ENCODE peak calls at places on chromosomes 6 and 20, in four cellular contexts. G, Q, Z and X are unnamed samples.

GRCh38 chr6:52849137-52849536 is 8.5 kb upstream of the GSTA5 start:
- DNase-seq in G (no peak), Q (no peak), Z (no peak), X (no peak)

GRCh38 chr6:119978274-119978889 is 628.8 kb upstream of the MAN1A1 start:
- DNase-seq in G (peak; percentile 15), Q (no peak), Z (no peak), X (no peak)

GRCh38 chr6:72975346-72975745 is 249.9 kb downstream of the KHDC1L start:
- DNase-seq in G (no peak), Q (no peak), Z (no peak), X (no peak)

GRCh38 chr20:37327748-37328147 is 18.2 kb upstream of the SRC start:
- DNase-seq in G (no peak), Q (no peak), Z (no peak), X (no peak)

GRCh38 chr6:137827977-137828815 is 38.9 kb upstream of the TNFAIP3 start:
- DNase-seq in G (no peak), Q (no peak), Z (no peak), X (no peak)

GRCh38 chr6:44256291-44257006 is 879 bp downstream of the SLC35B2 start:
- DNase-seq in G (no peak), Q (no peak), Z (no peak), X (no peak)

GRCh38 chr6:32852018-32852843 is 1.3 kb downstream of the TAP1 start:
- DNase-seq in G (no peak), Q (no peak), Z (no peak), X (no peak)

GRCh38 chr20:14401479-14402138 is 64.2 kb upstream of the FLRT3 start:
- DNase-seq in G (no peak), Q (no peak), Z (no peak), X (no peak)

GRCh38 chr6:56902551-56903464 is 52.1 kb upstream of the BEND6 start:
- DNase-seq in G (peak; percentile 25), Q (peak; percentile 24), Z (no peak), X (peak; percentile 49)

GRCh38 chr6:22716721-22717120 is 147.4 kb downstream of the HDGFL1 start:
- DNase-seq in G (no peak), Q (no peak), Z (no peak), X (no peak)

DNA sequence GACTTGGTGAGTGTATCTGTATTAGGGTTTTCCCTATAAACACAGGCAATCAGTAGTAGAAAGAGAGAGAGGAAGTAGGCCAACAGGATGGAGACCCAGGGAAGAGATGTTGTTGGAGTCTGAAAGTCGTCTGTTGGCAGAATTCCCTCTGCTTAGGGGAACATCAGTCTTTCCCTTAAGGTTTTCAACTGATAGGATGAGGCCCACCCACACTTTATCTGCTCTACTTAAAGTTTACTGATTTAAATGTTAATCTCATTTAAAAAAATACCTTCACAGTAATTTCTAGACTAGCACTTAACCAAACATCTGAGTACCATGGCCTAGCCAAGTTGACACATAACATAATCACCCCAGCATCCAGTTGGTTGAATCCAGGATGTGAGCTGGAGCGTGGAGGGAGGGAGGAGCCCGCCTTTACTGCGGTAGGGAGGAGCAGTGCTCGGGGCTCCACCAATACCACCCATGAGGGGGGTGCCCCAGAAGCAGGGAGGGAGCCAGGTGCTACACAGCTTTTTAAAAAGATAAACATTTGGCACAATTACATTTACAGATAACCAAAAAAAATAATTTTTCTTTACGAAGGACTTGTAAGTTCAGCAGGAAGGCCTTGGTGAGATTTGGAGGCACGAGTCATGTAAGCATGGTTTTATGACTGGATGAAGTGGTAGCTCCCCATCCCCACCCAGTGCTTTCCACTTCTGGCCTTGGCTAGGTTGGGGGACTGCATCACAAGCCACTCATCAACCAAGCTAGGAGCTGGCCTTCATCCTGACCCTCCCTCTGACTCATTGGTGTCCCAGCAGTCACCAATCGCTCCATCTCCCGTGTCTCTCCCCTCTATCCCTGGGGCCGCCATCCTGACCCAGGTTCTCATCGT is 18.4 kb upstream of the SNX9 start:
- DNase-seq in G (no peak), Q (peak; percentile 45), Z (no peak), X (no peak)
- H4K20me1 ChIP-seq in G (no peaks in the 10 kb centered on the region), Q (no peaks in the 10 kb centered on the region), Z (no peaks in the 10 kb centered on the region), X (no peaks in the 10 kb centered on the region)

GRCh38 chr6:124319410-124319809 is 515.7 kb downstream of the NKAIN2 start:
- DNase-seq in G (no peak), Q (no peak), Z (no peak), X (no peak)
- TF ChIP-seq JUN in G (no peak), Q (no peak), Z (no peak), X (no peak)

GRCh38 chr6:7115452-7116223 is 7.9 kb downstream of the RREB1 start:
- DNase-seq in G (no peak), Q (no peak), Z (no peak), X (no peak)
- H4K20me1 ChIP-seq in G (peaks cover 87% of the 10 kb centered on the region), Q (peaks cover 25% of the 10 kb centered on the region), Z (peaks cover 18% of the 10 kb centered on the region), X (peaks cover 3% of the 10 kb centered on the region)

GRCh38 chr20:63952210-63952535 is 4.0 kb downstream of the UCKL1 start:
- DNase-seq in G (no peak), Q (no peak), Z (no peak), X (no peak)

GRCh38 chr20:63952769-63953168 is 3.4 kb downstream of the UCKL1 start:
- DNase-seq in G (no peak), Q (no peak), Z (no peak), X (no peak)

GRCh38 chr20:63947638-63948456 is 8.4 kb downstream of the UCKL1 start:
- DNase-seq in G (no peak), Q (no peak), Z (no peak), X (no peak)

GRCh38 chr20:63951398-63952209 is 4.6 kb downstream of the UCKL1 start:
- DNase-seq in G (no peak), Q (no peak), Z (no peak), X (no peak)

GRCh38 chr20:63950701-63951397 is 5.4 kb downstream of the UCKL1 start:
- DNase-seq in G (no peak), Q (no peak), Z (no peak), X (no peak)
- TF ChIP-seq JUN in G (no peak), Q (no peak), Z (no peak), X (no peak)